ENCODE peak calls at places on chromosome X, in ten cellular contexts. L is activated T-cell treated with anti-CD3 and anti-CD28 coated beads, Interleukin-2, amount 50 U/mL, for 72 hours; F is ovary; K is adrenal gland; G is small intestine; Z is ureter; A is naive thymus-derived CD4-positive, alpha-beta T cell; V is kidney epithelial cell; P is NCI-H1417; E is right lobe of liver. N is an unnamed sample.

GRCh38 chrX:49226946-49227345 is 6.2 kb downstream of the CACNA1F start:
- DNase-seq in K (no peak), P (no peak), E (no peak), L (no peak), F (no peak), V (no peak), Z (no peak), G (peak; percentile 63), A (no peak), N (no peak)

GRCh38 chrX:132022115-132022862 is 813 bp upstream of the STK26 start:
- DNase-seq in G (peak; percentile 9), V (no peak), K (no peak), Z (no peak), A (peak; percentile 38), P (no peak), F (no peak), L (no peak), E (no peak), N (peak; percentile 14)

GRCh38 chrX:104134583-104135261 is 22.1 kb downstream of the SLC25A53 start:
- DNase-seq in E (no peak), V (no peak), K (no peak), F (no peak), L (no peak), A (no peak), G (no peak), P (no peak), Z (no peak), N (no peak)

GRCh38 chrX:140087865-140088264 is 122.5 kb upstream of the CXorf66 start:
- DNase-seq in P (no peak), V (no peak), F (no peak), Z (no peak), L (no peak), A (no peak), K (no peak), E (no peak), G (no peak), N (no peak)

GRCh38 chrX:130212371-130212770 is 40.6 kb downstream of the RAB33A start:
- DNase-seq in G (no peak), E (no peak), K (no peak), F (no peak), L (no peak), P (no peak), A (no peak), V (no peak), Z (no peak), N (no peak)

GRCh38 chrX:24241822-24242648 is 71.8 kb downstream of the SUPT20HL2 start:
- DNase-seq in V (no peak), P (no peak), L (no peak), F (no peak), A (peak; percentile 33), Z (no peak), K (peak; percentile 13), E (no peak), G (peak; percentile 17), N (peak; percentile 65)

GRCh38 chrX:83630662-83631061 is 122.6 kb downstream of the POU3F4 start:
- DNase-seq in F (no peak), V (no peak), L (no peak), G (no peak), A (no peak), Z (no peak), K (no peak), P (no peak), E (no peak), N (no peak)

GRCh38 chrX:55767100-55767499 is 49.6 kb downstream of the RRAGB start:
- DNase-seq in K (no peak), L (no peak), F (no peak), P (no peak), G (no peak), Z (no peak), A (no peak), E (no peak), V (no peak), N (no peak)

GRCh38 chrX:16222123-16222522 is 54.8 kb downstream of the MAGEB17 start:
- DNase-seq in V (no peak), P (no peak), A (no peak), Z (no peak), E (no peak), F (no peak), G (no peak), K (no peak), L (no peak), N (no peak)

GRCh38 chrX:151713859-151714258 is 2.0 kb upstream of the FATE1 start:
- DNase-seq in F (no peak), Z (no peak), V (no peak), P (peak; percentile 38), L (peak; percentile 20), E (no peak), A (no peak), K (no peak), G (peak; percentile 3), N (peak; percentile 61)

GRCh38 chrX:154542723-154543424 is 3.8 kb downstream of the G6PD start:
- DNase-seq in A (no peak), F (no peak), P (no peak), K (peak; percentile 40), G (no peak), E (peak; percentile 74), Z (no peak), V (no peak), L (peak; percentile 39), N (peak; percentile 95)

GRCh38 chrX:440636-441035 is 53.9 kb upstream of the PPP2R3B start:
- DNase-seq in E (peak; percentile 37), V (no peak), F (no peak), A (no peak), P (no peak), Z (no peak), K (no peak), G (no peak), L (no peak), N (no peak)

GRCh38 chrX:100449696-100450606 is 39.9 kb upstream of the PCDH19 start:
- DNase-seq in P (no peak), L (no peak), F (no peak), V (no peak), A (no peak), Z (peak; percentile 55), G (no peak), E (no peak), K (peak; percentile 13), N (no peak)

GRCh38 chrX:27964432-27964831 is 16.8 kb downstream of the DCAF8L1 start:
- DNase-seq in V (peak; percentile 1), Z (no peak), E (no peak), P (no peak), G (peak; percentile 38), L (no peak), K (no peak), A (no peak), F (no peak), N (peak; percentile 10)

GRCh38 chrX:41085883-41086626 is 810 bp downstream of the USP9X start:
- DNase-seq in G (peak; percentile 41), A (no peak), V (no peak), L (peak; percentile 54), K (peak; percentile 72), E (peak; percentile 74), F (peak; percentile 78), P (peak; percentile 14), Z (peak; percentile 67), N (peak; percentile 65)

GRCh38 chrX:155113097-155113496 is 41.8 kb downstream of the BRCC3 start:
- DNase-seq in P (no peak), L (no peak), K (no peak), V (no peak), G (no peak), F (no peak), Z (no peak), E (no peak), A (no peak), N (no peak)

GRCh38 chrX:100410083-100410590 is at the start of gene PCDH19:
- DNase-seq in P (peak; percentile 68), A (peak; percentile 8), K (peak; percentile 56), Z (peak; percentile 51), G (peak; percentile 3), L (peak; percentile 52), V (peak; percentile 4), F (peak; percentile 58), E (peak; percentile 59), N (peak; percentile 49)

GRCh38 chrX:34632404-34632803 is 24.7 kb downstream of the TMEM47 start:
- DNase-seq in K (no peak), P (no peak), G (no peak), F (no peak), Z (no peak), E (no peak), L (no peak), V (no peak), A (no peak), N (no peak)

GRCh38 chrX:11888421-11888820 is 130.4 kb downstream of the MSL3 start:
- DNase-seq in G (no peak), V (no peak), Z (no peak), P (no peak), E (no peak), L (no peak), F (no peak), K (no peak), A (no peak), N (no peak)

GRCh38 chrX:13373027-13373806 is 53.4 kb upstream of the ATXN3L start:
- DNase-seq in G (no peak), V (no peak), E (no peak), K (no peak), Z (no peak), P (no peak), L (peak; percentile 25), A (no peak), F (no peak), N (no peak)

GRCh38 chrX:118615141-118615540 is 112.3 kb upstream of the IL13RA1 start:
- DNase-seq in F (no peak), A (no peak), E (no peak), P (no peak), Z (no peak), V (no peak), L (no peak), G (no peak), K (no peak), N (no peak)

GRCh38 chrX:110180176-110180927 is 137.5 kb downstream of the AMMECR1 start:
- DNase-seq in Z (no peak), A (no peak), V (no peak), L (no peak), P (no peak), G (no peak), E (no peak), K (peak; percentile 74), F (peak; percentile 48), N (no peak)

GRCh38 chrX:129744881-129745321 is 6.1 kb downstream of the XPNPEP2 start:
- DNase-seq in L (no peak), G (no peak), Z (no peak), V (no peak), P (no peak), F (no peak), E (no peak), K (no peak), A (peak; percentile 51), N (no peak)

GRCh38 chrX:145715641-145716138 is 101.9 kb upstream of the SLITRK2 start:
- DNase-seq in E (no peak), V (no peak), K (no peak), G (no peak), Z (no peak), L (no peak), F (no peak), P (no peak), A (no peak), N (no peak)

GRCh38 chrX:9467751-9468150 is 2.9 kb downstream of the TBL1X start:
- DNase-seq in A (no peak), Z (no peak), E (no peak), V (no peak), L (no peak), K (no peak), P (no peak), F (no peak), G (no peak), N (no peak)